ENCODE peak calls at places on chromosomes 13 and 19, in eight cellular contexts. G is CD8-positive, alpha-beta T cell; P is right atrium auricular region; N is mammary epithelial cell; S is fibroblast of mammary gland; W is lung; V is HCT116; M is GM12865. B is an unnamed sample.
A peak's percentile ranks its signal among the peaks of the same experiment; 100 is the strongest.

GRCh38 chr13:79098603-79099002 is 307.5 kb downstream of the RBM26 start:
- DNase-seq in V (no peak), G (no peak), N (no peak), S (no peak), M (no peak), P (no peak), W (no peak), B (no peak)

GRCh38 chr13:42395066-42395821 is 123.3 kb downstream of the AKAP11 start:
- DNase-seq in W (no peak), N (no peak), M (no peak), S (no peak), G (no peak), P (no peak), V (no peak), B (no peak)

GRCh38 chr13:106318941-106319411 is 216.5 kb downstream of the EFNB2 start:
- DNase-seq in V (peak; percentile 62), W (peak; percentile 48), S (peak; percentile 91), M (no peak), N (peak; percentile 94), G (no peak), P (no peak), B (peak; percentile 64)

GRCh38 chr13:46179576-46180368 is 2.2 kb downstream of the LCP1 start:
- DNase-seq in S (no peak), V (no peak), W (peak; percentile 56), G (peak; percentile 74), P (no peak), M (peak; percentile 81), N (no peak), B (no peak)

GRCh38 chr13:51927129-51927528 is 65.4 kb downstream of the CCDC70 start:
- DNase-seq in N (no peak), G (no peak), S (no peak), V (no peak), P (no peak), W (no peak), M (no peak), B (no peak)

GRCh38 chr19:5018224-5019015 is 49.5 kb downstream of the KDM4B start:
- DNase-seq in N (no peak), G (no peak), M (no peak), S (peak; percentile 68), W (no peak), P (no peak), V (no peak), B (no peak)

GRCh38 chr13:30353060-30353459 is 45.7 kb upstream of the KATNAL1 start:
- DNase-seq in V (no peak), M (no peak), N (no peak), W (no peak), G (no peak), S (no peak), P (no peak), B (no peak)

GRCh38 chr19:45370410-45371204 is at the start of gene ERCC2:
- DNase-seq in V (peak; percentile 98), P (peak; percentile 99), M (peak; percentile 100), S (peak; percentile 99), W (peak; percentile 100), N (peak; percentile 99), G (peak; percentile 100), B (peak; percentile 100)

GRCh38 chr13:79812070-79812850 is 331.3 kb downstream of the NDFIP2 start:
- DNase-seq in W (no peak), M (peak; percentile 38), G (no peak), P (no peak), V (no peak), S (no peak), N (no peak), B (no peak)

GRCh38 chr19:52270266-52270885 is 989 bp downstream of the ZNF766 start:
- DNase-seq in S (peak; percentile 28), N (peak; percentile 6), W (peak; percentile 29), M (peak; percentile 38), G (no peak), P (no peak), V (no peak), B (peak; percentile 53)

GRCh38 chr19:54178581-54179261 is 5.8 kb upstream of the TMC4 start:
- DNase-seq in M (no peak), G (no peak), P (no peak), V (no peak), N (no peak), W (no peak), S (no peak), B (peak; percentile 87)

GRCh38 chr19:57776764-57777296 is 7.4 kb downstream of the ZNF586 start:
- DNase-seq in V (no peak), W (no peak), N (no peak), S (no peak), M (no peak), G (no peak), P (no peak), B (no peak)

GRCh38 chr13:67769063-67769986 is 539.2 kb upstream of the PCDH9 start:
- DNase-seq in G (no peak), W (no peak), S (no peak), M (no peak), V (no peak), P (no peak), N (no peak), B (no peak)

GRCh38 chr13:42991892-42992584 is at the start of gene EPSTI1:
- DNase-seq in G (peak; percentile 66), W (peak; percentile 66), M (peak; percentile 90), V (no peak), P (peak; percentile 79), S (peak; percentile 68), N (peak; percentile 62), B (peak; percentile 90)

GRCh38 chr13:102977471-102977870 is 88.7 kb downstream of the SLC10A2 start:
- DNase-seq in N (no peak), V (no peak), P (no peak), W (no peak), M (no peak), G (no peak), S (peak; percentile 63), B (no peak)

GRCh38 chr13:113907637-113908617 is 44.1 kb upstream of the GAS6 start:
- DNase-seq in N (peak; percentile 69), P (peak; percentile 44), G (no peak), M (no peak), W (peak; percentile 27), S (peak; percentile 91), V (no peak), B (peak; percentile 52)

GRCh38 chr13:50127017-50127725 is 111.9 kb downstream of the KCNRG start:
- DNase-seq in G (no peak), V (no peak), N (no peak), W (no peak), S (peak; percentile 43), P (no peak), M (peak; percentile 12), B (peak; percentile 77)

GRCh38 chr19:789473-790052 is 7.7 kb upstream of the PTBP1 start:
- DNase-seq in G (no peak), P (no peak), V (no peak), M (no peak), N (no peak), W (no peak), S (no peak), B (no peak)

GRCh38 chr19:28966737-28967401 is 246.1 kb downstream of the UQCRFS1 start:
- DNase-seq in G (no peak), M (no peak), P (no peak), S (no peak), N (no peak), V (no peak), W (no peak), B (peak; percentile 22)

GRCh38 chr19:48393559-48394330 is at the start of gene GRIN2D:
- DNase-seq in S (no peak), W (no peak), M (no peak), N (no peak), V (no peak), P (no peak), G (no peak), B (peak; percentile 84)

GRCh38 chr13:29859971-29860370 is 9.6 kb upstream of the UBL3 start:
- DNase-seq in M (no peak), S (peak; percentile 89), N (peak; percentile 65), P (no peak), G (no peak), V (no peak), W (no peak), B (no peak)

GRCh38 chr19:55405638-55406037 is 1.9 kb downstream of the UBE2S start:
- DNase-seq in V (no peak), M (no peak), P (no peak), S (no peak), G (no peak), N (no peak), W (no peak), B (peak; percentile 25)
- H3K4me3 ChIP-seq in V (peak overlapping the region; percentile 93), M (peak overlapping the region; percentile 85), P (no peak overlapping the region), S (peak overlapping the region; percentile 78), G (no peak overlapping the region), N (no peak overlapping the region), W (no peak overlapping the region), B (peak overlapping the region; percentile 92)

GRCh38 chr19:46493236-46494114 is 2.2 kb downstream of the PNMA8B start:
- DNase-seq in S (no peak), M (no peak), N (no peak), W (no peak), P (no peak), V (no peak), G (no peak), B (peak; percentile 82)
- H3K4me3 ChIP-seq in S (no peak overlapping the region), M (no peak overlapping the region), N (no peak overlapping the region), W (no peak overlapping the region), P (peak overlapping the region; percentile 33), V (no peak overlapping the region), G (peak overlapping the region; percentile 54), B (no peak overlapping the region)

GRCh38 chr19:10009714-10010224 is 535 bp downstream of the COL5A3 start:
- DNase-seq in N (peak; percentile 6), V (no peak), M (no peak), S (peak; percentile 40), P (no peak), G (no peak), W (no peak), B (no peak)

GRCh38 chr19:10007811-10008211 is 2.5 kb downstream of the COL5A3 start:
- DNase-seq in M (no peak), S (peak; percentile 89), G (no peak), P (no peak), N (no peak), V (no peak), W (no peak), B (no peak)

GRCh38 chr19:10010247-10010691 is at the start of gene COL5A3:
- DNase-seq in W (peak; percentile 42), N (peak; percentile 51), P (peak; percentile 80), V (no peak), S (peak; percentile 84), M (no peak), G (no peak), B (peak; percentile 69)

GRCh38 chr19:10010939-10011338 is 635 bp upstream of the COL5A3 start:
- DNase-seq in V (no peak), G (no peak), S (no peak), N (no peak), M (no peak), P (no peak), W (no peak), B (no peak)

DNA sequence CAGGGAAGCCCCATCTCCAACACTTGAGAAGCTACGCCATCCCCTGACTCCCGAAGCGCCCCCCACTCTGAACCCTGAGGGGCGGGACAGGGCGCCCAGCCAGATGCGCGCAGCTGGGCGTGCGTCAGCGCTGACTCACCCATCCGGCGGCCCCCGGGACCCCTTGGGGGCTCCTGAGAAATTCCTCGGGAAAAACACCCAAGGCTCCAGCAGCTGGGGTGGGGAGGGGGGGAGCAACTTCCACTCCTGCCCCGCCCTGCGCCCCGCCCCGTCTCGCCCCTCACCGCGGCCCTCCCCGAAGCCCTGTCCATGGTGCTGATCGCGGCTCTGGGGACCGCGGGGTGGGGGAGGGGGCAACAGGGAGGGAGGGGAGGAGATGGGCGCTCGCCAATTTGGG is 1.0 kb downstream of the COL5A3 start:
- DNase-seq in V (no peak), M (no peak), S (peak; percentile 90), N (peak; percentile 24), G (peak; percentile 9), W (peak; percentile 32), P (peak; percentile 75), B (peak; percentile 93)
- H3K4me3 ChIP-seq in V (no peak overlapping the region), M (no peak overlapping the region), S (peak overlapping the region; percentile 66), N (no peak overlapping the region), G (no peak overlapping the region), W (no peak overlapping the region), P (peak overlapping the region; percentile 50), B (no peak overlapping the region)

GRCh38 chr13:76882431-76882830 is 3.8 kb downstream of the KCTD12 start:
- DNase-seq in V (no peak), G (no peak), N (no peak), M (peak; percentile 53), P (no peak), W (no peak), S (peak; percentile 87), B (no peak)
- H3K4me3 ChIP-seq in V (no peak overlapping the region), G (no peak overlapping the region), N (no peak overlapping the region), M (no peak overlapping the region), P (no peak overlapping the region), W (no peak overlapping the region), S (peak overlapping the region; percentile 74), B (no peak overlapping the region)

B was measured in endodermal cell.